ENCODE peak calls at places on chromosomes 2 and 18, in five cellular contexts. One of them, this sample, is unnamed.

GRCh38 chr2:134411279-134411827 is 157.5 kb downstream of the MGAT5 start:
- DNase-seq in OCI-LY7: peak
- DNase-seq in heart left ventricle: no peak
- DNase-seq in body of pancreas: no peak
- DNase-seq in GM13976: no peak
- DNase-seq in this sample: no peak

GRCh38 chr2:49029406-49029805 is 124.9 kb downstream of the FSHR start:
- DNase-seq in GM13976: no peak
- DNase-seq in heart left ventricle: no peak
- DNase-seq in body of pancreas: no peak
- DNase-seq in OCI-LY7: no peak
- DNase-seq in this sample: no peak

GRCh38 chr2:46521215-46521683 is 41.9 kb downstream of the TMEM247 start:
- DNase-seq in GM13976: no peak
- DNase-seq in heart left ventricle: peak
- DNase-seq in OCI-LY7: no peak
- DNase-seq in body of pancreas: peak
- DNase-seq in this sample: no peak

GRCh38 chr2:86439879-86440630 is 1.1 kb upstream of the KDM3A start:
- DNase-seq in heart left ventricle: no peak
- DNase-seq in OCI-LY7: peak
- DNase-seq in body of pancreas: no peak
- DNase-seq in GM13976: no peak
- DNase-seq in this sample: no peak

GRCh38 chr2:69997296-69998184 is 36.1 kb upstream of the ASPRV1 start:
- DNase-seq in body of pancreas: peak
- DNase-seq in OCI-LY7: no peak
- DNase-seq in heart left ventricle: no peak
- DNase-seq in GM13976: no peak
- DNase-seq in this sample: peak

GRCh38 chr18:22539045-22539444 is 121.3 kb upstream of the CTAGE1 start:
- DNase-seq in OCI-LY7: no peak
- DNase-seq in heart left ventricle: peak
- DNase-seq in body of pancreas: no peak
- DNase-seq in GM13976: no peak
- DNase-seq in this sample: no peak

GRCh38 chr18:79776674-79777073 is 21.1 kb upstream of the KCNG2 start:
- DNase-seq in body of pancreas: no peak
- DNase-seq in heart left ventricle: no peak
- DNase-seq in GM13976: no peak
- DNase-seq in OCI-LY7: no peak
- DNase-seq in this sample: no peak

GRCh38 chr2:58055027-58055786 is 8.6 kb downstream of the VRK2 start:
- DNase-seq in heart left ventricle: no peak
- DNase-seq in body of pancreas: peak
- DNase-seq in OCI-LY7: no peak
- DNase-seq in GM13976: no peak
- DNase-seq in this sample: no peak

GRCh38 chr2:205902041-205902898 is 183.7 kb downstream of the INO80D start:
- DNase-seq in heart left ventricle: no peak
- DNase-seq in body of pancreas: no peak
- DNase-seq in GM13976: no peak
- DNase-seq in OCI-LY7: no peak
- DNase-seq in this sample: no peak

GRCh38 chr2:132773331-132773730 is 103.3 kb upstream of the LYPD1 start:
- DNase-seq in body of pancreas: no peak
- DNase-seq in GM13976: no peak
- DNase-seq in heart left ventricle: no peak
- DNase-seq in OCI-LY7: no peak
- DNase-seq in this sample: no peak

GRCh38 chr18:56148373-56148772 is 490.0 kb downstream of the TXNL1 start:
- DNase-seq in GM13976: no peak
- DNase-seq in body of pancreas: no peak
- DNase-seq in heart left ventricle: no peak
- DNase-seq in OCI-LY7: no peak
- DNase-seq in this sample: peak

GRCh38 chr2:54610700-54611099 is 112.8 kb upstream of the EML6 start:
- DNase-seq in heart left ventricle: no peak
- DNase-seq in GM13976: no peak
- DNase-seq in body of pancreas: no peak
- DNase-seq in OCI-LY7: no peak
- DNase-seq in this sample: no peak

GRCh38 chr2:1140389-1141003 is 189.8 kb downstream of the SNTG2 start:
- DNase-seq in body of pancreas: peak
- DNase-seq in heart left ventricle: no peak
- DNase-seq in GM13976: peak
- DNase-seq in OCI-LY7: peak
- DNase-seq in this sample: peak

GRCh38 chr2:229927817-229928321 is 5.6 kb downstream of the FBXO36 start:
- DNase-seq in OCI-LY7: no peak
- DNase-seq in body of pancreas: no peak
- DNase-seq in heart left ventricle: no peak
- DNase-seq in GM13976: no peak
- DNase-seq in this sample: no peak

GRCh38 chr2:69248232-69248631 is 138.8 kb downstream of the GFPT1 start:
- DNase-seq in body of pancreas: no peak
- DNase-seq in heart left ventricle: no peak
- DNase-seq in GM13976: no peak
- DNase-seq in OCI-LY7: no peak
- DNase-seq in this sample: no peak

GRCh38 chr2:152499411-152499810 is 164.4 kb downstream of the FMNL2 start:
- DNase-seq in body of pancreas: no peak
- DNase-seq in heart left ventricle: no peak
- DNase-seq in GM13976: no peak
- DNase-seq in OCI-LY7: no peak
- DNase-seq in this sample: no peak

GRCh38 chr18:33372442-33372841 is 68.1 kb downstream of the CCDC178 start:
- DNase-seq in body of pancreas: no peak
- DNase-seq in GM13976: no peak
- DNase-seq in heart left ventricle: no peak
- DNase-seq in OCI-LY7: no peak
- DNase-seq in this sample: no peak

GRCh38 chr18:39453882-39454281 is 1888.3 kb upstream of the CELF4 start:
- DNase-seq in GM13976: no peak
- DNase-seq in body of pancreas: no peak
- DNase-seq in heart left ventricle: no peak
- DNase-seq in OCI-LY7: no peak
- DNase-seq in this sample: no peak

GRCh38 chr18:23239885-23240608 is 104.8 kb downstream of the CABLES1 start:
- DNase-seq in body of pancreas: no peak
- DNase-seq in heart left ventricle: no peak
- DNase-seq in OCI-LY7: peak
- DNase-seq in GM13976: no peak
- DNase-seq in this sample: no peak

GRCh38 chr2:33417093-33417492 is 59.4 kb upstream of the RASGRP3 start:
- DNase-seq in body of pancreas: no peak
- DNase-seq in OCI-LY7: no peak
- DNase-seq in GM13976: no peak
- DNase-seq in heart left ventricle: no peak
- DNase-seq in this sample: no peak

GRCh38 chr2:200477667-200478121 is 32.2 kb downstream of the KCTD18 start:
- DNase-seq in heart left ventricle: peak
- DNase-seq in GM13976: no peak
- DNase-seq in OCI-LY7: no peak
- DNase-seq in body of pancreas: peak
- DNase-seq in this sample: no peak
- TF ChIP-seq CTCF in heart left ventricle: no peak
- TF ChIP-seq CTCF in GM13976: no peak
- TF ChIP-seq CTCF in OCI-LY7: no peak
- TF ChIP-seq CTCF in body of pancreas: no peak
- TF ChIP-seq CTCF in this sample: no peak

GRCh38 chr2:173400760-173401159 is 46.1 kb downstream of the CDCA7 start:
- DNase-seq in body of pancreas: no peak
- DNase-seq in GM13976: no peak
- DNase-seq in heart left ventricle: no peak
- DNase-seq in OCI-LY7: peak
- DNase-seq in this sample: peak
- TF ChIP-seq CTCF in body of pancreas: no peak
- TF ChIP-seq CTCF in GM13976: peak
- TF ChIP-seq CTCF in heart left ventricle: no peak
- TF ChIP-seq CTCF in OCI-LY7: peak
- TF ChIP-seq CTCF in this sample: peak

GRCh38 chr2:169676357-169676756 is 17.8 kb downstream of the CFAP210 start:
- DNase-seq in body of pancreas: no peak
- DNase-seq in OCI-LY7: peak
- DNase-seq in GM13976: no peak
- DNase-seq in heart left ventricle: no peak
- DNase-seq in this sample: no peak
- TF ChIP-seq CTCF in body of pancreas: no peak
- TF ChIP-seq CTCF in OCI-LY7: peak
- TF ChIP-seq CTCF in GM13976: peak
- TF ChIP-seq CTCF in heart left ventricle: no peak
- TF ChIP-seq CTCF in this sample: no peak

DNA sequence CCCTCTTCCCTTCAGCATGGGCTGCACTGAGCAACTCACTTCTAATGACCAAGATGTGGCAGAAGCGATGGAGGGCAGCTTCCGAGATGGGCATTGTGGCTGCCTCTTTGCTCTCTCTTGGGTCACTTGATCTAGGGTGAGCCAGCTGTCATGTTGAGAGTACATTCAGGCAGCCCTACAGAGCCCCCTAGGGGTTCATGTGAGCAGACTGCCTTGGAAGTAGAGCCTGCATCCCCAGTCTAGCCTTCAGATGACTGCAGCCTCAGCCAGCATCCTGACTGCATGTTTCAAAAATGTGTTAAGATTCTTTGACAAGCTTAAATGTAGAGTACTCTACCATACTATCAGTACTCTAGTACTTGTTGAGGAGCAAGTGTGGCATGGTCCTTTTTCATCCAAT is 143.9 kb downstream of the NCK2 start:
- DNase-seq in OCI-LY7: peak
- DNase-seq in body of pancreas: no peak
- DNase-seq in heart left ventricle: no peak
- DNase-seq in GM13976: no peak
- DNase-seq in this sample: peak
- TF ChIP-seq CTCF in OCI-LY7: peak
- TF ChIP-seq CTCF in body of pancreas: no peak
- TF ChIP-seq CTCF in heart left ventricle: no peak
- TF ChIP-seq CTCF in GM13976: no peak
- TF ChIP-seq CTCF in this sample: peak

GRCh38 chr2:143581134-143581533 is 451.9 kb downstream of the ARHGAP15 start:
- DNase-seq in body of pancreas: no peak
- DNase-seq in heart left ventricle: no peak
- DNase-seq in GM13976: no peak
- DNase-seq in OCI-LY7: no peak
- DNase-seq in this sample: peak

GRCh38 chr2:143577489-143577888 is 448.3 kb downstream of the ARHGAP15 start:
- DNase-seq in body of pancreas: no peak
- DNase-seq in OCI-LY7: no peak
- DNase-seq in heart left ventricle: no peak
- DNase-seq in GM13976: no peak
- DNase-seq in this sample: no peak

GRCh38 chr2:143579456-143579855 is 450.2 kb downstream of the ARHGAP15 start:
- DNase-seq in GM13976: no peak
- DNase-seq in heart left ventricle: no peak
- DNase-seq in body of pancreas: no peak
- DNase-seq in OCI-LY7: no peak
- DNase-seq in this sample: no peak

GRCh38 chr2:143586119-143586518 is 456.9 kb downstream of the ARHGAP15 start:
- DNase-seq in GM13976: no peak
- DNase-seq in OCI-LY7: no peak
- DNase-seq in heart left ventricle: no peak
- DNase-seq in body of pancreas: no peak
- DNase-seq in this sample: no peak

GRCh38 chr2:143581989-143582719 is 452.9 kb downstream of the ARHGAP15 start:
- DNase-seq in heart left ventricle: no peak
- DNase-seq in GM13976: no peak
- DNase-seq in OCI-LY7: no peak
- DNase-seq in body of pancreas: no peak
- DNase-seq in this sample: no peak
- TF ChIP-seq CTCF in heart left ventricle: peak
- TF ChIP-seq CTCF in GM13976: no peak
- TF ChIP-seq CTCF in OCI-LY7: no peak
- TF ChIP-seq CTCF in body of pancreas: no peak
- TF ChIP-seq CTCF in this sample: no peak

GRCh38 chr18:47595816-47596501 is 334.5 kb downstream of the SMAD2 start:
- DNase-seq in GM13976: peak
- DNase-seq in OCI-LY7: peak
- DNase-seq in body of pancreas: no peak
- DNase-seq in heart left ventricle: no peak
- DNase-seq in this sample: peak
- TF ChIP-seq CTCF in GM13976: peak
- TF ChIP-seq CTCF in OCI-LY7: peak
- TF ChIP-seq CTCF in body of pancreas: no peak
- TF ChIP-seq CTCF in heart left ventricle: peak
- TF ChIP-seq CTCF in this sample: peak

GRCh38 chr2:71276311-71277158 is 49.6 kb upstream of the PAIP2B start:
- DNase-seq in heart left ventricle: peak
- DNase-seq in OCI-LY7: peak
- DNase-seq in body of pancreas: peak
- DNase-seq in GM13976: peak
- DNase-seq in this sample: peak
- TF ChIP-seq CTCF in heart left ventricle: peak
- TF ChIP-seq CTCF in OCI-LY7: peak
- TF ChIP-seq CTCF in body of pancreas: no peak
- TF ChIP-seq CTCF in GM13976: no peak
- TF ChIP-seq CTCF in this sample: no peak

GRCh38 chr2:188610050-188610444 is 318.4 kb downstream of the GULP1 start:
- DNase-seq in OCI-LY7: no peak
- DNase-seq in body of pancreas: no peak
- DNase-seq in GM13976: no peak
- DNase-seq in heart left ventricle: no peak
- DNase-seq in this sample: no peak

GRCh38 chr2:188607501-188607900 is 315.8 kb downstream of the GULP1 start:
- DNase-seq in GM13976: no peak
- DNase-seq in OCI-LY7: no peak
- DNase-seq in heart left ventricle: no peak
- DNase-seq in body of pancreas: no peak
- DNase-seq in this sample: no peak

GRCh38 chr2:188609321-188610049 is 317.8 kb downstream of the GULP1 start:
- DNase-seq in body of pancreas: no peak
- DNase-seq in OCI-LY7: no peak
- DNase-seq in GM13976: no peak
- DNase-seq in heart left ventricle: no peak
- DNase-seq in this sample: no peak

GRCh38 chr2:188610827-188611226 is 319.2 kb downstream of the GULP1 start:
- DNase-seq in body of pancreas: no peak
- DNase-seq in OCI-LY7: no peak
- DNase-seq in GM13976: no peak
- DNase-seq in heart left ventricle: no peak
- DNase-seq in this sample: no peak
- TF ChIP-seq CTCF in body of pancreas: no peak
- TF ChIP-seq CTCF in OCI-LY7: no peak
- TF ChIP-seq CTCF in GM13976: no peak
- TF ChIP-seq CTCF in heart left ventricle: no peak
- TF ChIP-seq CTCF in this sample: no peak

GRCh38 chr2:237987263-237987662 is 20.4 kb downstream of the UBE2F start:
- DNase-seq in body of pancreas: no peak
- DNase-seq in GM13976: no peak
- DNase-seq in OCI-LY7: no peak
- DNase-seq in heart left ventricle: no peak
- DNase-seq in this sample: no peak
- TF ChIP-seq CTCF in body of pancreas: no peak
- TF ChIP-seq CTCF in GM13976: no peak
- TF ChIP-seq CTCF in OCI-LY7: no peak
- TF ChIP-seq CTCF in heart left ventricle: no peak
- TF ChIP-seq CTCF in this sample: no peak

GRCh38 chr2:2542966-2543555 is 212.0 kb upstream of the MYT1L start:
- DNase-seq in OCI-LY7: no peak
- DNase-seq in body of pancreas: no peak
- DNase-seq in heart left ventricle: no peak
- DNase-seq in GM13976: no peak
- DNase-seq in this sample: no peak
- TF ChIP-seq CTCF in OCI-LY7: no peak
- TF ChIP-seq CTCF in body of pancreas: no peak
- TF ChIP-seq CTCF in heart left ventricle: no peak
- TF ChIP-seq CTCF in GM13976: no peak
- TF ChIP-seq CTCF in this sample: no peak

This sample was measured in activated CD8-positive, alpha-beta T cell treated with anti-CD3 and anti-CD28 coated beads for 36 hours.